ENCODE peak calls at places on chromosome 19, in ten cellular contexts. L is GM23338, V is heart left ventricle, J is kidney epithelial cell, F is GM12865, I is AG04449, M is tibial nerve, R is HCT116, T is transverse colon, S is cardiac muscle cell. N is an unnamed sample.

GRCh38 chr19:7528522-7529245 is 6.3 kb downstream of the MCOLN1 start:
- DNase-seq in F (no peak), L (no peak), T (no peak), R (no peak), I (no peak), S (no peak), J (no peak), V (no peak), M (no peak), N (no peak)

GRCh38 chr19:8331263-8331840 is 10.1 kb downstream of the RPS28 start:
- DNase-seq in F (no peak), L (no peak), T (no peak), J (no peak), M (no peak), S (no peak), R (no peak), I (no peak), V (no peak), N (no peak)

GRCh38 chr19:37941820-37942515 is 35.0 kb downstream of the SIPA1L3 start:
- DNase-seq in L (no peak), R (no peak), T (peak), I (no peak), F (no peak), S (no peak), J (no peak), V (no peak), M (no peak), N (no peak)

GRCh38 chr19:42288881-42289555 is 12.9 kb upstream of the PRR19 start:
- DNase-seq in V (no peak), F (no peak), T (no peak), I (no peak), L (no peak), M (no peak), J (no peak), R (no peak), S (no peak), N (no peak)

GRCh38 chr19:32658527-32658926 is 16.5 kb downstream of the ANKRD27 start:
- DNase-seq in M (no peak), J (no peak), S (no peak), T (no peak), V (no peak), I (no peak), R (no peak), L (no peak), F (no peak), N (no peak)

GRCh38 chr19:50804420-50805272 is 14.4 kb downstream of the ACP4 start:
- DNase-seq in S (peak), J (peak), I (peak), M (peak), T (peak), F (peak), V (peak), R (peak), L (peak), N (peak)

GRCh38 chr19:41784337-41785239 is 11.8 kb upstream of the CEACAM3 start:
- DNase-seq in L (no peak), V (no peak), M (no peak), R (no peak), I (no peak), F (peak), T (peak), S (no peak), J (no peak), N (no peak)

GRCh38 chr19:48186015-48186414 is 15.5 kb downstream of the ZSWIM9 start:
- DNase-seq in L (no peak), T (no peak), V (no peak), I (no peak), F (no peak), M (no peak), J (no peak), S (no peak), R (no peak), N (no peak)

GRCh38 chr19:53977429-53977990 is 13.9 kb upstream of the CACNG6 start:
- DNase-seq in T (peak), F (peak), I (peak), S (peak), L (peak), R (peak), V (peak), J (peak), M (peak), N (no peak)

GRCh38 chr19:10222201-10222890 is 8.8 kb downstream of the S1PR2 start:
- DNase-seq in V (no peak), F (no peak), I (no peak), T (no peak), S (no peak), M (no peak), J (no peak), L (no peak), R (no peak), N (peak)

GRCh38 chr19:15210323-15210774 is 9.6 kb upstream of the NOTCH3 start:
- DNase-seq in J (no peak), S (no peak), R (no peak), F (no peak), M (peak), L (no peak), I (peak), T (no peak), V (peak), N (no peak)

GRCh38 chr19:46369817-46370216 is 22.9 kb downstream of the PPP5C start:
- DNase-seq in M (no peak), V (no peak), S (no peak), R (no peak), F (no peak), L (no peak), J (no peak), T (no peak), I (no peak), N (no peak)

GRCh38 chr19:2270572-2271515 is 11.1 kb downstream of the PEAK3 start:
- DNase-seq in T (peak), J (no peak), F (peak), R (no peak), S (peak), M (peak), L (peak), I (no peak), V (peak), N (peak)

GRCh38 chr19:1206733-1207301 is 1.2 kb downstream of the STK11 start:
- DNase-seq in T (peak), R (no peak), M (no peak), I (no peak), S (peak), L (no peak), F (peak), J (no peak), V (no peak), N (no peak)

GRCh38 chr19:38519168-38519567 is 85.7 kb downstream of the RYR1 start:
- DNase-seq in J (no peak), I (no peak), M (no peak), S (no peak), R (no peak), V (no peak), L (no peak), T (no peak), F (no peak), N (no peak)

GRCh38 chr19:50500060-50500752 is 10.8 kb downstream of the JOSD2 start:
- DNase-seq in J (no peak), T (no peak), V (peak), I (no peak), F (peak), M (no peak), L (peak), S (peak), R (no peak), N (peak)

GRCh38 chr19:31559494-31559893 is 210.3 kb upstream of the TSHZ3 start:
- DNase-seq in L (no peak), R (no peak), M (no peak), V (no peak), I (no peak), T (no peak), J (no peak), F (no peak), S (no peak), N (no peak)

GRCh38 chr19:49272204-49272603 is 52.8 kb downstream of the SLC6A16 start:
- DNase-seq in V (no peak), M (no peak), S (no peak), L (no peak), F (no peak), I (peak), R (peak), T (no peak), J (peak), N (no peak)
- TF ChIP-seq CTCF in V (no peak), M (no peak), S (no peak), L (no peak), F (no peak), I (no peak), R (no peak), T (no peak), J (no peak), N (no peak)

GRCh38 chr19:3275583-3276340 is 51.3 kb downstream of the CELF5 start:
- DNase-seq in V (peak), F (peak), R (peak), M (peak), S (peak), T (peak), J (no peak), I (no peak), L (peak), N (peak)
- TF ChIP-seq CTCF in V (no peak), F (no peak), R (no peak), M (no peak), S (no peak), T (no peak), J (peak), I (no peak), L (no peak), N (no peak)

GRCh38 chr19:43934055-43934984 is 762 bp downstream of the ZNF45 start:
- DNase-seq in R (no peak), J (no peak), M (no peak), L (peak), V (no peak), F (no peak), T (no peak), S (peak), I (no peak), N (no peak)
- TF ChIP-seq CTCF in R (no peak), J (no peak), M (no peak), L (no peak), V (no peak), F (no peak), T (no peak), S (peak), I (peak), N (no peak)

GRCh38 chr19:39602224-39602623 is at the start of gene LGALS13:
- DNase-seq in L (no peak), I (no peak), F (no peak), V (no peak), R (no peak), T (no peak), S (no peak), J (no peak), M (no peak), N (no peak)

GRCh38 chr19:39607021-39607420 is 4.7 kb downstream of the LGALS13 start:
- DNase-seq in J (no peak), S (no peak), F (no peak), I (no peak), T (no peak), M (no peak), V (no peak), R (no peak), L (no peak), N (no peak)

GRCh38 chr19:39603825-39604224 is 1.5 kb downstream of the LGALS13 start:
- DNase-seq in R (no peak), V (no peak), T (no peak), J (no peak), I (no peak), M (no peak), L (no peak), F (no peak), S (no peak), N (no peak)

GRCh38 chr19:39607561-39607960 is 5.2 kb downstream of the LGALS13 start:
- DNase-seq in L (no peak), T (no peak), R (no peak), I (no peak), V (no peak), F (no peak), J (no peak), M (no peak), S (no peak), N (no peak)
- TF ChIP-seq CTCF in L (no peak), T (no peak), R (no peak), I (no peak), V (no peak), F (no peak), J (no peak), M (no peak), S (no peak), N (no peak)

GRCh38 chr19:18321729-18322091 is 1.2 kb downstream of the LSM4 start:
- DNase-seq in V (no peak), S (no peak), M (no peak), R (no peak), T (no peak), I (no peak), J (no peak), F (peak), L (no peak), N (no peak)

GRCh38 chr19:18320865-18321728 is 1.8 kb downstream of the LSM4 start:
- DNase-seq in R (no peak), L (no peak), F (no peak), J (no peak), M (no peak), V (no peak), I (no peak), S (no peak), T (peak), N (no peak)

GRCh38 chr19:18319591-18320135 is 3.2 kb downstream of the LSM4 start:
- DNase-seq in J (no peak), R (no peak), V (no peak), S (no peak), T (peak), L (no peak), I (no peak), F (no peak), M (no peak), N (no peak)

GRCh38 chr19:18322759-18323460 is at the start of gene LSM4:
- DNase-seq in M (peak), T (peak), V (peak), S (peak), J (peak), L (peak), I (peak), F (peak), R (peak), N (peak)

DNA sequence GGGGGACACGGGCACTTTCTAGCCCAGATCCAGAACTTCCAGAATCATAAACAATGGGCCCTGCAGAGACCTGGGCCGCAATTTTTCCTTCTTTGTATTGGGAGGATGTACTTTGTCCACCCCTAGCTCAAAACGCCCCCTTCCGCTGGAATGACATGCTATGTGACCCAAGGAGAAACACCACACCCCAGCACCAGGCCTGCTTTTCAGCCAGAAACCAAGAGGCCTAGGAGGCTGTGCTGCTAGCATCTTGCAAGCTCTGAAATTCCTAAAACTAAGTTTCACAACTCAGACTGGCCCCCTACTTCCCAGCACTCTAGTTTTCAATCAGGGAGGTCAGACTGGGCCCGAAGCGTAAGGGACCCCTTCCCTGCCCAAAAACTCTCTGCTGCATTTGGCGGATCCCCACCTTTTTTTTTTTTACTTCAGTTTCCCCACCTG is 538 bp downstream of the LSM4 start:
- DNase-seq in M (no peak), R (no peak), V (peak), F (peak), S (peak), I (no peak), T (peak), L (peak), J (no peak), N (peak)
- TF ChIP-seq CTCF in M (no peak), R (peak), V (peak), F (peak), S (peak), I (peak), T (peak), L (peak), J (peak), N (peak)

GRCh38 chr19:40524133-40524549 is 52.5 kb upstream of the SHKBP1 start:
- DNase-seq in R (no peak), F (no peak), I (no peak), M (no peak), V (no peak), S (no peak), L (no peak), J (no peak), T (no peak), N (no peak)

GRCh38 chr19:40521276-40521675 is 54.5 kb downstream of the SPTBN4 start:
- DNase-seq in J (no peak), M (no peak), F (peak), S (no peak), R (no peak), L (no peak), V (no peak), I (no peak), T (no peak), N (no peak)

GRCh38 chr19:40525234-40526051 is 51.2 kb upstream of the SHKBP1 start:
- DNase-seq in S (no peak), L (no peak), R (no peak), I (no peak), V (no peak), F (no peak), J (no peak), T (no peak), M (no peak), N (no peak)

GRCh38 chr19:40524655-40525054 is 52.0 kb upstream of the SHKBP1 start:
- DNase-seq in M (no peak), S (no peak), L (no peak), I (no peak), F (no peak), V (no peak), J (no peak), R (no peak), T (no peak), N (no peak)

GRCh38 chr19:40523322-40524047 is 53.2 kb upstream of the SHKBP1 start:
- DNase-seq in M (peak), J (peak), I (no peak), L (peak), R (peak), S (peak), F (peak), T (peak), V (no peak), N (peak)
- TF ChIP-seq CTCF in M (peak), J (peak), I (peak), L (peak), R (peak), S (peak), F (peak), T (peak), V (peak), N (peak)

GRCh38 chr19:35748106-35749020 is at the start of gene LIN37:
- DNase-seq in L (peak), I (peak), M (peak), S (peak), J (peak), F (peak), T (peak), V (peak), R (peak), N (peak)
- TF ChIP-seq CTCF in L (no peak), I (no peak), M (no peak), S (no peak), J (no peak), F (no peak), T (no peak), V (no peak), R (no peak), N (no peak)

GRCh38 chr19:21260164-21260847 is 68.9 kb downstream of the ZNF708 start:
- DNase-seq in J (no peak), L (no peak), F (no peak), R (no peak), V (no peak), M (no peak), T (no peak), I (no peak), S (no peak), N (no peak)

GRCh38 chr19:21256722-21257121 is 72.5 kb downstream of the ZNF708 start:
- DNase-seq in V (no peak), S (peak), I (no peak), L (peak), F (no peak), R (peak), J (no peak), T (no peak), M (no peak), N (no peak)
- TF ChIP-seq CTCF in V (no peak), S (peak), I (no peak), L (peak), F (no peak), R (peak), J (no peak), T (no peak), M (no peak), N (peak)